ENCODE peak calls at places on chromosomes 5 and 9, in four cellular contexts. B is NB4; G is ACHN; I is activated naive CD4-positive, alpha-beta T cell treated with anti-CD3 and anti-CD28 coated beads for 36 hours. W is an unnamed sample.

GRCh38 chr9:131810351-131811170 is 70.7 kb upstream of the RAPGEF1 start:
- DNase-seq in I (no peak), B (peak; percentile 30), G (no peak), W (no peak)

GRCh38 chr9:98907055-98907454 is 36.7 kb upstream of the COL15A1 start:
- DNase-seq in I (no peak), B (no peak), G (no peak), W (no peak)

GRCh38 chr5:30040483-30041116 is 1152.9 kb upstream of the CDH6 start:
- DNase-seq in I (peak; percentile 34), G (peak; percentile 57), B (peak; percentile 79), W (peak; percentile 6)

GRCh38 chr9:69173891-69174644 is at the start of gene TJP2:
- DNase-seq in B (peak; percentile 50), G (peak; percentile 66), I (peak; percentile 48), W (peak; percentile 76)

GRCh38 chr9:97889941-97890557 is 32.3 kb downstream of the TRMO start:
- DNase-seq in B (peak; percentile 57), G (peak; percentile 27), I (peak; percentile 86), W (no peak)

GRCh38 chr9:132973713-132974112 is 4.8 kb upstream of the GFI1B start:
- DNase-seq in G (no peak), B (peak; percentile 78), I (no peak), W (no peak)

GRCh38 chr9:21616082-21616778 is 134.1 kb upstream of the IFNE start:
- DNase-seq in B (no peak), I (no peak), G (no peak), W (no peak)

GRCh38 chr5:38045446-38045845 is 205.6 kb upstream of the GDNF start:
- DNase-seq in B (no peak), G (no peak), I (no peak), W (no peak)

GRCh38 chr5:95238560-95239325 is 46.2 kb downstream of the MCTP1 start:
- DNase-seq in G (peak; percentile 54), I (no peak), B (peak; percentile 51), W (no peak)

GRCh38 chr5:83577036-83577636 is 105.6 kb downstream of the VCAN start:
- DNase-seq in B (no peak), I (no peak), G (peak; percentile 27), W (no peak)

GRCh38 chr9:12698293-12698692 is 5.1 kb downstream of the TYRP1 start:
- DNase-seq in G (no peak), I (no peak), B (no peak), W (no peak)

GRCh38 chr5:38423536-38424178 is 132.8 kb downstream of the LIFR start:
- DNase-seq in I (no peak), B (no peak), G (no peak), W (no peak)

GRCh38 chr9:82457959-82458358 is 469.4 kb downstream of the SPATA31D1 start:
- DNase-seq in I (no peak), G (no peak), B (no peak), W (no peak)

GRCh38 chr5:5037674-5038073 is 102.5 kb upstream of the ADAMTS16 start:
- DNase-seq in I (no peak), G (no peak), B (no peak), W (no peak)

GRCh38 chr9:128895556-128895955 is 13.6 kb downstream of the LRRC8A start:
- DNase-seq in B (no peak), I (no peak), G (no peak), W (no peak)

GRCh38 chr9:84716217-84716616 is 46.7 kb downstream of the NTRK2 start:
- DNase-seq in B (no peak), I (no peak), G (no peak), W (no peak)

GRCh38 chr5:142827934-142828576 is 57.9 kb downstream of the ARHGAP26 start:
- DNase-seq in I (no peak), B (no peak), G (no peak), W (no peak)

GRCh38 chr5:35924122-35924949 is 14.1 kb downstream of the CAPSL start:
- DNase-seq in I (peak; percentile 56), G (no peak), B (no peak), W (no peak)

GRCh38 chr9:129783516-129784361 is 19.2 kb upstream of the TOR1B start:
- DNase-seq in B (peak; percentile 78), I (peak; percentile 85), G (peak; percentile 66), W (peak; percentile 59)

GRCh38 chr5:179306191-179307005 is 38.9 kb downstream of the ADAMTS2 start:
- DNase-seq in B (no peak), G (no peak), I (no peak), W (no peak)

GRCh38 chr9:107624216-107624948 is 134.8 kb upstream of the KLF4 start:
- DNase-seq in G (no peak), B (no peak), I (no peak), W (no peak)

GRCh38 chr5:130799015-130799414 is 366.0 kb downstream of the HINT1 start:
- DNase-seq in B (no peak), G (no peak), I (no peak), W (no peak)

GRCh38 chr9:97512966-97513560 is 11.6 kb downstream of the TMOD1 start:
- DNase-seq in I (no peak), G (no peak), B (no peak), W (no peak)

GRCh38 chr5:149240354-149240998 is 31.2 kb upstream of the AFAP1L1 start:
- DNase-seq in G (no peak), I (peak; percentile 95), B (peak; percentile 68), W (no peak)

GRCh38 chr9:36855443-36856315 is 178.4 kb downstream of the PAX5 start:
- DNase-seq in I (peak; percentile 61), B (peak; percentile 62), G (no peak), W (no peak)

GRCh38 chr5:38237681-38238080 is 20.7 kb upstream of the EGFLAM start:
- DNase-seq in I (no peak), B (no peak), G (no peak), W (no peak)

GRCh38 chr9:68705636-68706578 is 867 bp downstream of the PIP5K1B start:
- DNase-seq in G (peak; percentile 2), B (peak; percentile 45), I (no peak), W (peak; percentile 35)

GRCh38 chr5:39599721-39600431 is 175.1 kb upstream of the DAB2 start:
- DNase-seq in I (no peak), G (peak; percentile 11), B (peak; percentile 35), W (no peak)

GRCh38 chr9:4116091-4116581 is 183.7 kb downstream of the GLIS3 start:
- DNase-seq in B (no peak), G (no peak), I (no peak), W (no peak)

GRCh38 chr9:12426198-12426864 is 266.9 kb upstream of the TYRP1 start:
- DNase-seq in G (peak; percentile 7), B (peak; percentile 39), I (no peak), W (no peak)

GRCh38 chr9:135618866-135619598 is 20.3 kb downstream of the GLT6D1 start:
- DNase-seq in G (no peak), I (no peak), B (no peak), W (no peak)

GRCh38 chr5:135212361-135213033 is 178.5 kb upstream of the PITX1 start:
- DNase-seq in I (no peak), G (no peak), B (no peak), W (no peak)

GRCh38 chr9:89985078-89985477 is 380.3 kb downstream of the GADD45G start:
- DNase-seq in G (no peak), B (no peak), I (no peak), W (no peak)

GRCh38 chr9:136170291-136170901 is 34.5 kb downstream of the LHX3 start:
- DNase-seq in I (peak; percentile 72), G (peak; percentile 19), B (peak; percentile 45), W (peak; percentile 72)

GRCh38 chr5:54360089-54360488 is 49.7 kb upstream of the ARL15 start:
- DNase-seq in G (peak; percentile 14), I (no peak), B (no peak), W (no peak)